ENCODE peak calls at places on chromosomes 13 and 19, in nine cellular contexts. O is activated B cell treated with CpG ODN at 0.5 μM for 24 hours, A is fibroblast of mammary gland, P is AG09319, Q is endodermal cell, V is type B pancreatic cell, J is breast epithelium, X is HepG2, Z is astrocyte of the spinal cord. S is an unnamed sample.

GRCh38 chr19:45746866-45747265 is 13.6 kb downstream of the MEIOSIN start:
- DNase-seq in O (no peak), A (no peak), P (no peak), Q (no peak), V (no peak), J (no peak), X (no peak), Z (no peak), S (no peak)

GRCh38 chr19:3114018-3114726 is 20.0 kb downstream of the GNA11 start:
- DNase-seq in O (no peak), A (no peak), P (no peak), Q (no peak), V (no peak), J (no peak), X (no peak), Z (no peak), S (no peak)

GRCh38 chr19:57282011-57282636 is 1.8 kb downstream of the ZNF460 start:
- DNase-seq in O (no peak), A (no peak), P (no peak), Q (no peak), V (no peak), J (no peak), X (no peak), Z (no peak), S (no peak)

GRCh38 chr19:45468159-45468651 is 409 bp downstream of the FOSB start:
- DNase-seq in O (peak), A (no peak), P (no peak), Q (peak), V (no peak), J (no peak), X (no peak), Z (no peak), S (no peak)

GRCh38 chr19:42024622-42025111 is 30.6 kb upstream of the ATP1A3 start:
- DNase-seq in O (no peak), A (no peak), P (peak), Q (no peak), V (no peak), J (peak), X (no peak), Z (no peak), S (no peak)

GRCh38 chr19:55418185-55418584 is 10.6 kb upstream of the UBE2S start:
- DNase-seq in O (no peak), A (peak), P (peak), Q (peak), V (no peak), J (peak), X (peak), Z (peak), S (peak)

GRCh38 chr19:52138614-52139290 is 986 bp downstream of the ZNF616 start:
- DNase-seq in O (no peak), A (peak), P (no peak), Q (peak), V (no peak), J (no peak), X (peak), Z (peak), S (no peak)

GRCh38 chr19:41696402-41697197 is 8.5 kb upstream of the CEACAM7 start:
- DNase-seq in O (peak), A (no peak), P (no peak), Q (peak), V (peak), J (no peak), X (no peak), Z (no peak), S (no peak)

GRCh38 chr19:45900661-45901431 is 1.6 kb downstream of the MYPOP start:
- DNase-seq in O (no peak), A (no peak), P (no peak), Q (peak), V (no peak), J (no peak), X (no peak), Z (no peak), S (no peak)

GRCh38 chr19:47707135-47707925 is 5.9 kb upstream of the EHD2 start:
- DNase-seq in O (peak), A (peak), P (no peak), Q (peak), V (no peak), J (peak), X (peak), Z (peak), S (no peak)

GRCh38 chr19:38441660-38442348 is 8.3 kb downstream of the RYR1 start:
- DNase-seq in O (no peak), A (no peak), P (no peak), Q (peak), V (no peak), J (no peak), X (peak), Z (no peak), S (no peak)

GRCh38 chr13:102317593-102317992 is 84.3 kb downstream of the FGF14 start:
- DNase-seq in O (no peak), A (peak), P (no peak), Q (no peak), V (no peak), J (peak), X (no peak), Z (peak), S (no peak)

GRCh38 chr13:80502359-80502758 is 161.4 kb upstream of the SPRY2 start:
- DNase-seq in O (no peak), A (no peak), P (no peak), Q (no peak), V (no peak), J (no peak), X (no peak), Z (no peak), S (no peak)

GRCh38 chr19:18379803-18380747 is 5.9 kb upstream of the GDF15 start:
- DNase-seq in O (no peak), A (peak), P (peak), Q (peak), V (no peak), J (peak), X (peak), Z (peak), S (no peak)

GRCh38 chr19:2603320-2603719 is 99.2 kb downstream of the GNG7 start:
- DNase-seq in O (no peak), A (peak), P (peak), Q (peak), V (no peak), J (no peak), X (no peak), Z (peak), S (no peak)

GRCh38 chr13:50800091-50800739 is 43.3 kb downstream of the DLEU7 start:
- DNase-seq in O (no peak), A (no peak), P (no peak), Q (no peak), V (no peak), J (no peak), X (no peak), Z (peak), S (no peak)

GRCh38 chr13:21694831-21695230 is 24.0 kb downstream of the FGF9 start:
- DNase-seq in O (no peak), A (no peak), P (no peak), Q (no peak), V (no peak), J (no peak), X (no peak), Z (no peak), S (no peak)

GRCh38 chr13:44011036-44011435 is 131.3 kb downstream of the LACC1 start:
- DNase-seq in O (no peak), A (no peak), P (no peak), Q (no peak), V (no peak), J (no peak), X (no peak), Z (no peak), S (no peak)

GRCh38 chr13:95956589-95957148 is 96.5 kb downstream of the UGGT2 start:
- DNase-seq in O (no peak), A (peak), P (no peak), Q (no peak), V (no peak), J (no peak), X (no peak), Z (peak), S (no peak)

GRCh38 chr19:35090795-35091214 is 24.8 kb upstream of the FXYD3 start:
- DNase-seq in O (no peak), A (no peak), P (no peak), Q (peak), V (no peak), J (no peak), X (no peak), Z (no peak), S (no peak)

GRCh38 chr13:27388236-27388635 is 36.2 kb upstream of the GTF3A start:
- DNase-seq in O (no peak), A (no peak), P (no peak), Q (no peak), V (no peak), J (no peak), X (no peak), Z (no peak), S (no peak)

GRCh38 chr19:40800997-40801377 is 2.0 kb downstream of the EGLN2 start:
- DNase-seq in O (no peak), A (no peak), P (no peak), Q (no peak), V (no peak), J (no peak), X (no peak), Z (no peak), S (no peak)

GRCh38 chr19:31963741-31964140 is 381.7 kb upstream of the ZNF507 start:
- DNase-seq in O (no peak), A (no peak), P (no peak), Q (no peak), V (no peak), J (no peak), X (no peak), Z (no peak), S (no peak)

GRCh38 chr13:22825186-22825585 is 355.6 kb upstream of the SGCG start:
- DNase-seq in O (no peak), A (no peak), P (no peak), Q (no peak), V (no peak), J (no peak), X (no peak), Z (no peak), S (no peak)

GRCh38 chr19:5539431-5539833 is 28.3 kb downstream of the TINCR start:
- DNase-seq in O (no peak), A (no peak), P (no peak), Q (peak), V (no peak), J (no peak), X (no peak), Z (no peak), S (no peak)

GRCh38 chr19:54481326-54481930 is 8.3 kb upstream of the CDC42EP5 start:
- DNase-seq in O (no peak), A (peak), P (no peak), Q (peak), V (no peak), J (no peak), X (peak), Z (no peak), S (no peak)

GRCh38 chr19:37982655-37983054 is 75.6 kb downstream of the SIPA1L3 start:
- DNase-seq in O (no peak), A (no peak), P (no peak), Q (no peak), V (no peak), J (no peak), X (no peak), Z (no peak), S (no peak)

GRCh38 chr19:4980838-4981680 is 12.1 kb downstream of the KDM4B start:
- DNase-seq in O (peak), A (no peak), P (no peak), Q (peak), V (no peak), J (no peak), X (no peak), Z (no peak), S (no peak)

GRCh38 chr13:53073711-53074110 is 45.1 kb downstream of the OLFM4 start:
- DNase-seq in O (no peak), A (no peak), P (no peak), Q (no peak), V (no peak), J (no peak), X (no peak), Z (no peak), S (no peak)

GRCh38 chr19:17977073-17977472 is 10.2 kb downstream of the KCNN1 start:
- DNase-seq in O (no peak), A (no peak), P (no peak), Q (no peak), V (no peak), J (no peak), X (no peak), Z (no peak), S (no peak)

GRCh38 chr13:75181906-75182305 is 300.1 kb downstream of the TBC1D4 start:
- DNase-seq in O (no peak), A (peak), P (no peak), Q (no peak), V (no peak), J (no peak), X (no peak), Z (peak), S (peak)

DNA sequence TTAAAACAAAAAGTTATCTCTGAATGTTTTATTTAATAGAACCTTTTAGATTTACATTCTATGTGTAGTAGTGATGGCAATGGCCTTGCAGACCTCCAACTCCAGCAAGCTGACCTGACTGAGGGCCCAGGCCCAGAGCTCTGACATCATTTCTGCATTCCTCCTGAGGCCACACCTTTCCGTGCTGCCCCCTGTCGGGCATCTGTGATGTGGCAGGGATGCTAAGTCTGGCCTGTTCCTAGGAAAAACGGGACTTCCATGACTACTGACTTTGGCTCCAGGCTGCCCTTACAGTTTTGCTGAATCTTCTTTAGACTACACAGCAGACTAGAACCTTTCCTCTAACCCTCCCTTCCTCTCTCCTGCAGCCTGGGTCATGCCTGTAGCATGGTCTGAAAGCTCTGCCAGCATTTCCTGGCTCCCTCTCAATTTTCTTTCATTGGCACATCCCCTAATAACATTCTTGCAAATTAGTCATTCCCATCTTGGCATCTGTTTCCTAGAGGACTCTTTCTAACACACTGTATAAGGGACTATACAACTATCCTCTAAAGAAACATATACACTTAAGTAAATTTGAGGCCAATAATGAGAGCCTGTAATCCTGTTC is 249.0 kb downstream of the GPC5 start:
- DNase-seq in O (no peak), A (no peak), P (no peak), Q (peak), V (no peak), J (no peak), X (peak), Z (peak), S (no peak)
- TF ChIP-seq CTCF in O (no peak), A (peak), P (no peak), Q (peak), V (peak), J (no peak), X (peak), Z (peak), S (peak)

DNA sequence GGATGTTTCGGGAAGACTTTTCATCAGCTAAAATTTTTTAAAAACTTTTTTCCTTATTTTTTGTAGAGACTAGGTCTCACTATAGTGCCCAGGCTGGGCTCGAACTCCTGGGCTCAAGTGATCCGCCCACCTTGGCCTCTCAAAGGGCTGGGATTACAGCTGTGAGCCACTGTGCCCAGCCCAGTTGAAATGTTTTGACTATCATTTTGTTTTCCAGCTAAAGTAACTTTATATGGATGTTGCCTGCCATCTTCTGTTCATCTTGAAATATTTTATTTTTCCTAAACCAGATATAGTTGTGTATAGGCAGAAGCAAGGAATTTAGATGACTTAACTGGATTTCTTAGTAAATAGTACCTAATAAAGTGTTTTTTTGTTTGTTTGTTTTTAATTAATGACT is 7.0 kb downstream of the CAB39L start:
- DNase-seq in O (no peak), A (peak), P (peak), Q (no peak), V (no peak), J (no peak), X (no peak), Z (peak), S (no peak)
- TF ChIP-seq CTCF in O (no peak), A (peak), P (peak), Q (no peak), V (no peak), J (peak), X (no peak), Z (peak), S (peak)

DNA sequence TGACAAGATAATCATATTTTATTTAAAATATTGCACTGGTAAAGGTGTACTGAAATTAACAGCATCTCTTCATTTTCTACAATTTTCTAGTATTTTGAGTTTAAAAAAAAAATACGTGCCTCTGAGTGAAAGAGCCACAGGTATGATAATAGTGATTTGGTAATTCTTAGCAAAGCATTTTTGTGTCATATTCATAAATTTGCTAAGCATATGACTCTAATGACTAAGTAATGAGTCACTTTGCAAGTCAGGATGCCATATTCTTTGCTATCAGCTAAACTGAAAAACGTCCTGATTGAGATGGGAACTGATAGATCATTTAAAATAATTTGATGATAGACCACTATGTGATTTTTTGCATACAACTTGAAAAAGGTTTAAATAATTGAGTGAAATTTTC is 136.1 kb upstream of the IRS2 start:
- DNase-seq in O (no peak), A (peak), P (no peak), Q (no peak), V (no peak), J (no peak), X (no peak), Z (no peak), S (no peak)
- TF ChIP-seq CTCF in O (no peak), A (no peak), P (no peak), Q (no peak), V (no peak), J (no peak), X (no peak), Z (no peak), S (no peak)

GRCh38 chr19:28862238-28862637 is 350.7 kb downstream of the UQCRFS1 start:
- DNase-seq in O (no peak), A (peak), P (no peak), Q (no peak), V (no peak), J (no peak), X (no peak), Z (no peak), S (no peak)
- TF ChIP-seq CTCF in O (no peak), A (no peak), P (no peak), Q (no peak), V (no peak), J (no peak), X (no peak), Z (no peak), S (no peak)

DNA sequence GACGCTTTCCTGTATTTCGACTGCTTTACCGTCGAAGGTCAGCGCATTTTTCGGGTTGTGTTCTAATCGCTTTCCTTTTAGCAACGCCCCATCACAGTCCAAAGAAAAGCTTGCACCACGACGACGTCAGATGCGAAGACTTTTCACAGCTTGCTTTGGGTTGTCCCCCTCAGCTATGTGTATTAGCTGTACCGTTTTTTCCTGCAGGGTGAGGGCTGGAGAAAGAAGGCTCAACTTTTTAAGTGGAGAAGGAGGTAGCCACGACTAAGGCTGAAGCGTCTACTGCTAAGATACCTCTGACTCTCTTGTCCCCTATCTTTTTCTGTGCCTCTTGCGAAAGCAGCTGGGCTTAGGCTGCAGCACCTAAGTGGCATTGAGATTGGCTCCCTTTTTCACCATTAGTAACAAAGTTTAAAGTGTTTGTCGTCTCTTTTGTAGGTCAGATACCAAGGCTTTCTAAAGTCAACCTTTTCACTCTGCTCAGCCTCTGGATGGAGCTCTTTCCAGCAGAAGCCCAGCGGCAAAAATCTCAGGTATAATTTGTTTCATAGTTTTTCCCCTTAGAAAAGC is 793 bp downstream of the CDADC1 start:
- DNase-seq in O (no peak), A (peak), P (no peak), Q (no peak), V (no peak), J (no peak), X (peak), Z (peak), S (no peak)
- TF ChIP-seq CTCF in O (no peak), A (peak), P (peak), Q (peak), V (no peak), J (no peak), X (peak), Z (peak), S (peak)

GRCh38 chr13:103758222-103758621 is 692.0 kb upstream of the SLC10A2 start:
- DNase-seq in O (no peak), A (no peak), P (no peak), Q (no peak), V (no peak), J (no peak), X (no peak), Z (no peak), S (no peak)

GRCh38 chr13:103757361-103757760 is 691.1 kb upstream of the SLC10A2 start:
- DNase-seq in O (no peak), A (no peak), P (no peak), Q (no peak), V (no peak), J (no peak), X (no peak), Z (no peak), S (no peak)

GRCh38 chr13:103762523-103762922 is 696.3 kb upstream of the SLC10A2 start:
- DNase-seq in O (no peak), A (no peak), P (no peak), Q (no peak), V (no peak), J (no peak), X (no peak), Z (no peak), S (no peak)
- TF ChIP-seq CTCF in O (no peak), A (no peak), P (no peak), Q (peak), V (no peak), J (no peak), X (no peak), Z (no peak), S (peak)

GRCh38 chr13:51881296-51881695 is 19.5 kb downstream of the CCDC70 start:
- DNase-seq in O (no peak), A (no peak), P (no peak), Q (no peak), V (no peak), J (no peak), X (no peak), Z (no peak), S (no peak)
- TF ChIP-seq CTCF in O (no peak), A (no peak), P (no peak), Q (no peak), V (no peak), J (no peak), X (no peak), Z (no peak), S (no peak)

S was measured in kidney epithelial cell.